ENCODE peak calls at places on chromosomes 7 and 10, in six cellular contexts. One of them, this sample, is unnamed.

GRCh38 chr7:133315332-133316040 is 62.6 kb downstream of the EXOC4 start:
- DNase-seq in trophoblast cell: no peak
- DNase-seq in mesendoderm: no peak
- DNase-seq in IMR-90: peak
- DNase-seq in neuronal stem cell: no peak
- DNase-seq in H9: no peak
- DNase-seq in this sample: no peak

GRCh38 chr7:145016068-145016467 is 180.2 kb upstream of the TPK1 start:
- DNase-seq in IMR-90: no peak
- DNase-seq in mesendoderm: peak
- DNase-seq in neuronal stem cell: no peak
- DNase-seq in trophoblast cell: no peak
- DNase-seq in H9: peak
- DNase-seq in this sample: peak

GRCh38 chr7:132145466-132145865 is 430.8 kb downstream of the PLXNA4 start:
- DNase-seq in trophoblast cell: peak
- DNase-seq in mesendoderm: peak
- DNase-seq in neuronal stem cell: peak
- DNase-seq in IMR-90: peak
- DNase-seq in H9: no peak
- DNase-seq in this sample: no peak

GRCh38 chr7:37508063-37508462 is 59.4 kb upstream of the ELMO1 start:
- DNase-seq in IMR-90: no peak
- DNase-seq in mesendoderm: no peak
- DNase-seq in neuronal stem cell: no peak
- DNase-seq in trophoblast cell: no peak
- DNase-seq in H9: no peak
- DNase-seq in this sample: no peak

GRCh38 chr10:124068929-124069328 is 24.5 kb downstream of the CHST15 start:
- DNase-seq in mesendoderm: no peak
- DNase-seq in trophoblast cell: no peak
- DNase-seq in H9: no peak
- DNase-seq in IMR-90: no peak
- DNase-seq in neuronal stem cell: no peak
- DNase-seq in this sample: no peak

GRCh38 chr10:95550073-95550672 is 11.0 kb downstream of the SORBS1 start:
- DNase-seq in trophoblast cell: no peak
- DNase-seq in mesendoderm: no peak
- DNase-seq in H9: no peak
- DNase-seq in neuronal stem cell: no peak
- DNase-seq in IMR-90: no peak
- DNase-seq in this sample: no peak

GRCh38 chr7:47610506-47611044 is 28.7 kb upstream of the TNS3 start:
- DNase-seq in mesendoderm: no peak
- DNase-seq in neuronal stem cell: no peak
- DNase-seq in H9: no peak
- DNase-seq in IMR-90: peak
- DNase-seq in trophoblast cell: no peak
- DNase-seq in this sample: no peak

GRCh38 chr7:77866370-77866769 is 67.8 kb downstream of the PHTF2 start:
- DNase-seq in neuronal stem cell: no peak
- DNase-seq in H9: no peak
- DNase-seq in trophoblast cell: no peak
- DNase-seq in IMR-90: peak
- DNase-seq in mesendoderm: no peak
- DNase-seq in this sample: no peak

GRCh38 chr10:118035358-118036031 is 11.2 kb downstream of the RAB11FIP2 start:
- DNase-seq in H9: no peak
- DNase-seq in trophoblast cell: no peak
- DNase-seq in IMR-90: no peak
- DNase-seq in mesendoderm: no peak
- DNase-seq in neuronal stem cell: no peak
- DNase-seq in this sample: no peak

GRCh38 chr7:18356195-18356645 is 139.3 kb upstream of the HDAC9 start:
- DNase-seq in IMR-90: peak
- DNase-seq in H9: no peak
- DNase-seq in trophoblast cell: no peak
- DNase-seq in neuronal stem cell: peak
- DNase-seq in mesendoderm: peak
- DNase-seq in this sample: no peak

GRCh38 chr7:90889644-90890043 is 293.5 kb downstream of the CDK14 start:
- DNase-seq in trophoblast cell: no peak
- DNase-seq in neuronal stem cell: no peak
- DNase-seq in mesendoderm: no peak
- DNase-seq in H9: no peak
- DNase-seq in IMR-90: no peak
- DNase-seq in this sample: no peak

GRCh38 chr7:32100508-32100907 is 30.3 kb upstream of the PDE1C start:
- DNase-seq in neuronal stem cell: no peak
- DNase-seq in trophoblast cell: no peak
- DNase-seq in mesendoderm: no peak
- DNase-seq in IMR-90: no peak
- DNase-seq in H9: no peak
- DNase-seq in this sample: no peak

GRCh38 chr10:21313691-21314090 is 211.8 kb downstream of the SKIDA1 start:
- DNase-seq in trophoblast cell: no peak
- DNase-seq in neuronal stem cell: no peak
- DNase-seq in IMR-90: no peak
- DNase-seq in H9: no peak
- DNase-seq in mesendoderm: no peak
- DNase-seq in this sample: no peak

GRCh38 chr10:57023626-57024025 is 662.6 kb upstream of the ZWINT start:
- DNase-seq in H9: no peak
- DNase-seq in mesendoderm: no peak
- DNase-seq in trophoblast cell: no peak
- DNase-seq in IMR-90: no peak
- DNase-seq in neuronal stem cell: no peak
- DNase-seq in this sample: no peak

GRCh38 chr10:102644066-102644645 is at the start of gene TRIM8:
- DNase-seq in IMR-90: no peak
- DNase-seq in neuronal stem cell: no peak
- DNase-seq in H9: peak
- DNase-seq in mesendoderm: peak
- DNase-seq in trophoblast cell: peak
- DNase-seq in this sample: peak

GRCh38 chr7:46859963-46860475 is 721.9 kb downstream of the TNS3 start:
- DNase-seq in trophoblast cell: no peak
- DNase-seq in mesendoderm: no peak
- DNase-seq in H9: no peak
- DNase-seq in neuronal stem cell: no peak
- DNase-seq in IMR-90: peak
- DNase-seq in this sample: no peak

GRCh38 chr7:5635461-5636445 is 145.7 kb downstream of the RNF216 start:
- DNase-seq in neuronal stem cell: no peak
- DNase-seq in trophoblast cell: no peak
- DNase-seq in H9: no peak
- DNase-seq in IMR-90: no peak
- DNase-seq in mesendoderm: no peak
- DNase-seq in this sample: no peak

GRCh38 chr10:114719311-114719710 is 61.2 kb upstream of the ABLIM1 start:
- DNase-seq in neuronal stem cell: no peak
- DNase-seq in H9: no peak
- DNase-seq in mesendoderm: no peak
- DNase-seq in trophoblast cell: no peak
- DNase-seq in IMR-90: no peak
- DNase-seq in this sample: no peak

GRCh38 chr7:87199700-87200450 is 19.7 kb downstream of the TMEM243 start:
- DNase-seq in neuronal stem cell: no peak
- DNase-seq in trophoblast cell: no peak
- DNase-seq in H9: no peak
- DNase-seq in IMR-90: no peak
- DNase-seq in mesendoderm: no peak
- DNase-seq in this sample: no peak

GRCh38 chr10:70404906-70405824 is 1.2 kb downstream of the EIF4EBP2 start:
- DNase-seq in neuronal stem cell: no peak
- DNase-seq in IMR-90: peak
- DNase-seq in H9: no peak
- DNase-seq in trophoblast cell: peak
- DNase-seq in mesendoderm: peak
- DNase-seq in this sample: no peak

GRCh38 chr10:22285130-22285529 is 31.1 kb upstream of the COMMD3 start:
- DNase-seq in trophoblast cell: no peak
- DNase-seq in neuronal stem cell: no peak
- DNase-seq in mesendoderm: no peak
- DNase-seq in H9: no peak
- DNase-seq in IMR-90: no peak
- DNase-seq in this sample: no peak

GRCh38 chr7:117278040-117278439 is 44.8 kb downstream of the WNT2 start:
- DNase-seq in mesendoderm: no peak
- DNase-seq in H9: no peak
- DNase-seq in IMR-90: no peak
- DNase-seq in neuronal stem cell: no peak
- DNase-seq in trophoblast cell: no peak
- DNase-seq in this sample: no peak

GRCh38 chr7:122301858-122302745 is 2.4 kb downstream of the FEZF1 start:
- DNase-seq in H9: peak
- DNase-seq in IMR-90: no peak
- DNase-seq in mesendoderm: peak
- DNase-seq in trophoblast cell: no peak
- DNase-seq in neuronal stem cell: no peak
- DNase-seq in this sample: no peak

GRCh38 chr7:47763063-47763974 is 181.4 kb upstream of the TNS3 start:
- DNase-seq in trophoblast cell: no peak
- DNase-seq in neuronal stem cell: peak
- DNase-seq in mesendoderm: no peak
- DNase-seq in IMR-90: peak
- DNase-seq in H9: no peak
- DNase-seq in this sample: no peak

GRCh38 chr10:84517455-84518046 is 189.2 kb downstream of the CCSER2 start:
- DNase-seq in H9: no peak
- DNase-seq in IMR-90: no peak
- DNase-seq in neuronal stem cell: no peak
- DNase-seq in trophoblast cell: no peak
- DNase-seq in mesendoderm: no peak
- DNase-seq in this sample: no peak

GRCh38 chr10:95246582-95247051 is 44.2 kb downstream of the PDLIM1 start:
- DNase-seq in H9: peak
- DNase-seq in neuronal stem cell: peak
- DNase-seq in mesendoderm: peak
- DNase-seq in trophoblast cell: peak
- DNase-seq in IMR-90: peak
- DNase-seq in this sample: no peak

GRCh38 chr7:20653636-20654035 is 38.2 kb downstream of the ABCB5 start:
- DNase-seq in mesendoderm: peak
- DNase-seq in IMR-90: no peak
- DNase-seq in neuronal stem cell: no peak
- DNase-seq in H9: no peak
- DNase-seq in trophoblast cell: no peak
- DNase-seq in this sample: no peak

GRCh38 chr10:86064219-86064618 is 302.4 kb downstream of the GRID1 start:
- DNase-seq in mesendoderm: no peak
- DNase-seq in H9: no peak
- DNase-seq in neuronal stem cell: no peak
- DNase-seq in IMR-90: no peak
- DNase-seq in trophoblast cell: no peak
- DNase-seq in this sample: no peak

GRCh38 chr10:95308389-95309302 is 17.8 kb upstream of the PDLIM1 start:
- DNase-seq in neuronal stem cell: no peak
- DNase-seq in H9: no peak
- DNase-seq in mesendoderm: peak
- DNase-seq in IMR-90: peak
- DNase-seq in trophoblast cell: peak
- DNase-seq in this sample: no peak

GRCh38 chr7:151485006-151485732 is 34.5 kb downstream of the RHEB start:
- DNase-seq in mesendoderm: no peak
- DNase-seq in neuronal stem cell: no peak
- DNase-seq in trophoblast cell: no peak
- DNase-seq in IMR-90: peak
- DNase-seq in H9: no peak
- DNase-seq in this sample: no peak
- H2BK5ac ChIP-seq in mesendoderm: no peak
- H2BK5ac ChIP-seq in neuronal stem cell: no peak
- H2BK5ac ChIP-seq in trophoblast cell: no peak
- H2BK5ac ChIP-seq in IMR-90: peak
- H2BK5ac ChIP-seq in H9: no peak
- H2BK5ac ChIP-seq in this sample: no peak

DNA sequence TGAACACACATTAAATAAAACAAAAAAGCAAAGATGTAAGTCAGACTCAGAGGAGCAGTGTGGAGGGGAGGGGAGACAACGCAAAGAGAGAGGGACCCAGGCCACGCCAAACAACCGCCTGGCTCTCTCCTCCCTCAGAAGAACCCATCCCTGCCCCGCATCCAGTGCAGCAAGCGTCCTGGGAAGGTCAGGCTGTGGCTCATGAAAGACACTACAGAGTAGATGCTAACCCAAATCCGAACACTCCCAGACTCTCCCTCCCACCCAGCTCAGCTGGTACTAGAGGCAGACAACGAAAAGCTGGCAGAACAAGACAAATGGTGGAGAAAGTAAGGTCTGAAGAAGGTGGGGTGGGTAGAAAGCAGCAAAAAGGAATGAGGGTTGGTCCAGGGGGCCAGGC is 39.0 kb downstream of the KCNMA1 start:
- DNase-seq in IMR-90: no peak
- DNase-seq in H9: no peak
- DNase-seq in mesendoderm: no peak
- DNase-seq in neuronal stem cell: no peak
- DNase-seq in trophoblast cell: no peak
- DNase-seq in this sample: no peak
- H2AK5ac ChIP-seq in IMR-90: no peak
- H2AK5ac ChIP-seq in H9: no peak
- H2AK5ac ChIP-seq in mesendoderm: no peak
- H2AK5ac ChIP-seq in neuronal stem cell: no peak
- H2AK5ac ChIP-seq in trophoblast cell: no peak
- H2AK5ac ChIP-seq in this sample: no peak

GRCh38 chr7:84829719-84830118 is 357.1 kb downstream of the SEMA3D start:
- DNase-seq in IMR-90: no peak
- DNase-seq in neuronal stem cell: no peak
- DNase-seq in H9: no peak
- DNase-seq in mesendoderm: peak
- DNase-seq in trophoblast cell: no peak
- DNase-seq in this sample: no peak
- H2BK5ac ChIP-seq in IMR-90: no peak
- H2BK5ac ChIP-seq in neuronal stem cell: no peak
- H2BK5ac ChIP-seq in H9: no peak
- H2BK5ac ChIP-seq in mesendoderm: no peak
- H2BK5ac ChIP-seq in trophoblast cell: no peak
- H2BK5ac ChIP-seq in this sample: no peak

GRCh38 chr7:1547777-1548437 is 8.1 kb downstream of the TMEM184A start:
- DNase-seq in mesendoderm: no peak
- DNase-seq in H9: no peak
- DNase-seq in neuronal stem cell: no peak
- DNase-seq in IMR-90: no peak
- DNase-seq in trophoblast cell: no peak
- DNase-seq in this sample: no peak
- H2AK5ac ChIP-seq in mesendoderm: no peak
- H2AK5ac ChIP-seq in H9: no peak
- H2AK5ac ChIP-seq in neuronal stem cell: peak
- H2AK5ac ChIP-seq in IMR-90: peak
- H2AK5ac ChIP-seq in trophoblast cell: no peak
- H2AK5ac ChIP-seq in this sample: no peak

This sample was measured in H1.